ENCODE peak calls at places on chromosomes 11 and 22, in six cellular contexts. E is mesendoderm, P is IMR-90, W is H9, N is mesenchymal stem cell, D is H1. Z is an unnamed sample.
A peak's percentile ranks its signal among the peaks of the same experiment; 100 is the strongest.

GRCh38 chr11:45655831-45656230 is 9.6 kb downstream of the CHST1 start:
- DNase-seq in E (no peak), P (no peak), W (no peak), N (no peak), D (no peak), Z (no peak)

GRCh38 chr11:16001899-16002426 is 354.4 kb downstream of the SOX6 start:
- DNase-seq in E (peak; percentile 22), P (peak; percentile 95), W (no peak), N (peak; percentile 96), D (no peak), Z (peak; percentile 18)

GRCh38 chr11:68223275-68223674 is 10.2 kb upstream of the KMT5B start:
- DNase-seq in E (no peak), P (no peak), W (no peak), N (no peak), D (no peak), Z (no peak)

GRCh38 chr11:15841898-15842297 is 514.4 kb downstream of the SOX6 start:
- DNase-seq in E (no peak), P (no peak), W (no peak), N (no peak), D (no peak), Z (no peak)

GRCh38 chr11:84381666-84382065 is 1095.5 kb upstream of the CCDC90B start:
- DNase-seq in E (peak; percentile 31), P (no peak), W (no peak), N (no peak), D (no peak), Z (no peak)

GRCh38 chr22:33038131-33038772 is 19.9 kb downstream of the SYN3 start:
- DNase-seq in E (peak; percentile 35), P (no peak), W (no peak), N (no peak), D (no peak), Z (peak; percentile 27)

GRCh38 chr22:33922268-33922667 is 2.0 kb upstream of the LARGE1 start:
- DNase-seq in E (peak; percentile 75), P (peak; percentile 34), W (peak; percentile 72), N (peak; percentile 63), D (no peak), Z (no peak)

GRCh38 chr22:39457047-39457545 is 284 bp downstream of the MGAT3 start:
- DNase-seq in E (no peak), P (no peak), W (no peak), N (no peak), D (no peak), Z (no peak)

GRCh38 chr11:46537851-46538295 is 56.0 kb downstream of the AMBRA1 start:
- DNase-seq in E (peak; percentile 96), P (peak; percentile 78), W (peak; percentile 92), N (peak; percentile 83), D (peak; percentile 78), Z (peak; percentile 86)

GRCh38 chr11:7986768-7987559 is at the start of gene EIF3F:
- DNase-seq in E (peak; percentile 100), P (peak; percentile 100), W (peak; percentile 97), N (peak; percentile 100), D (peak; percentile 88), Z (peak; percentile 98)
- H3K18ac ChIP-seq in E (peak within 1 kb of the TSS; percentile 96), P (peak within 1 kb of the TSS; percentile 73), W (peak within 1 kb of the TSS; percentile 60), N (peak within 1 kb of the TSS; percentile 75), D (peak within 1 kb of the TSS; percentile 26), Z (peak within 1 kb of the TSS; percentile 68)

DNA sequence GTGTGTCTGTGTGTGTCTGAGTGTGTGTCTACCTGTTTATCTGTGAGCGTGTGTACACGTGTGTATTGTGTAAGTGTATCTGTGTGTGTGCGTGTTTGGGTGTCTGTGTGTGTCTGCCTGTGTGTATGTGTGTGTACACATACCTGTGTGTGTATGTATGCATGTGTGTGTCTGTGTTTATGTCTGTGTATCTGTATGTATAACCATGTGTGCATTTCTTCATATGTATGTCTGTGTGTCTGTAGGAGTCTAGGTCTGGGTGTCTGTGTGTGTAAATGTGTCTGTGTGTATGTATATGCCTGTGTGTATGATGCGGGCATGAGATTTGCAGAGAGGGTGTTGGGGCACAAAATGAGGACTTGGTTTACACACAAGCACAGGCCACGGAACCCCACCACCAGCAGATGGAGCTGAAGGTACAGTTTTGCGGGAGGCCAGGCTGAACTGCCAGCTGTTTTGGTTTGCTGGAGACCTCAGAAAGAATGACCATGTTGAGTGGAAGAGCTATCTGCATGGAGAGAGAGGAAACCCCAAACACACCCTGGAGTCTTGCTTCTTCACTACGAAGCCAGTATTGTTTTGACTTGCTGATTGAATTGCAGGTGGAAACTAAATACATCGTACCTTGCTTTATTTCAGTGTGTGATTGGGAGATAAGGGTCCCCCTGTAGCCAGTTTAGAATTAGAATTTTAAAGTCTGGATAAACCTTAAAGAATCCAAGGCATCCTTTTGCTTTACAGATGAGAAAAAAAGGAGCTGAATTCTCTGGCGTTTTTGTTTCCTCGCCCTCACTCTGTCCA is 497.2 kb downstream of the NTM start:
- DNase-seq in E (peak; percentile 90), P (peak; percentile 89), W (peak; percentile 82), N (peak; percentile 84), D (peak; percentile 86), Z (peak; percentile 59)
- H3K27ac ChIP-seq in E (no peak overlapping the region), P (no peak overlapping the region), W (no peak overlapping the region), N (no peak overlapping the region), D (no peak overlapping the region), Z (peak overlapping the region; percentile 5)

GRCh38 chr11:94799726-94800125 is 31.6 kb downstream of the AMOTL1 start:
- DNase-seq in E (no peak), P (no peak), W (no peak), N (no peak), D (no peak), Z (no peak)
- H3K18ac ChIP-seq in E (no peak overlapping the region), P (no peak overlapping the region), W (no peak overlapping the region), N (no peak overlapping the region), D (no peak overlapping the region), Z (no peak overlapping the region)

DNA sequence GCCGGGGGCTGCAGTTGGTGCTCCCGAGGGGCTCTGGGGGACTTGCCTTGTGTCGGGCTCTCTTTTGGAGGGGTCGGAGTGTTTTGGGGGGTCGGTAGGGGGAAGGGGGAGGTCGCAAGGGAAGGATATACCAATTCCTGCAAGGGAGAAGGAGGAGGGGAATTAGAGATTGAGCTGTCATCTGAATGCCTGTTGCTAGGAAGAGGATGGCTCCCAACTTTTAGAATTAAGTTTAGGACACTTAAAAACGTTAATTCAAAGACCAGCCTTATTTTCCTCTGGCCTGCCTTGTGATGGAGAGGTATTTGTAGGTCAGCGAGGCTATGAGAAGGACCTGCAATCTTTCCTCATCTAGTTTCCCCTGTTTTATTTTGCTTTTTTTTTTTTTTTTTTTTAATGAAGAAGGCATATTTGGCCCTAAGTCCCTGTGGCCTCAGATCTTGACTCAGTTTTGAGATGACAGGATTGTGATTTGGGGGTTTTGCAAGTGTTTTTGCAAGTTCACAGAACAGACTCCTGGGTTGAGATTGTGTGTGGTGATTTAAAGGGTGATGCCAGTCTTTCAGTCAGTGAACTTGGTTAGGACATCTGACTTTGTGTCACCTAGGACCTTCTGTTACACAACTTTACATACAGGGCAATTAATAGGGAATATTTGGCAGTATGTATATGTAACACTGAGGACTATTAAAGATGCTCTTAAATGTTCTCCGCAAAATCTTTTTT is 664 bp downstream of the TMEM135 start:
- DNase-seq in E (no peak), P (no peak), W (no peak), N (peak; percentile 40), D (no peak), Z (no peak)
- H3K27ac ChIP-seq in E (peak overlapping the region; percentile 56), P (peak overlapping the region; percentile 71), W (no peak overlapping the region), N (peak overlapping the region; percentile 41), D (peak overlapping the region; percentile 62), Z (peak overlapping the region; percentile 91)

DNA sequence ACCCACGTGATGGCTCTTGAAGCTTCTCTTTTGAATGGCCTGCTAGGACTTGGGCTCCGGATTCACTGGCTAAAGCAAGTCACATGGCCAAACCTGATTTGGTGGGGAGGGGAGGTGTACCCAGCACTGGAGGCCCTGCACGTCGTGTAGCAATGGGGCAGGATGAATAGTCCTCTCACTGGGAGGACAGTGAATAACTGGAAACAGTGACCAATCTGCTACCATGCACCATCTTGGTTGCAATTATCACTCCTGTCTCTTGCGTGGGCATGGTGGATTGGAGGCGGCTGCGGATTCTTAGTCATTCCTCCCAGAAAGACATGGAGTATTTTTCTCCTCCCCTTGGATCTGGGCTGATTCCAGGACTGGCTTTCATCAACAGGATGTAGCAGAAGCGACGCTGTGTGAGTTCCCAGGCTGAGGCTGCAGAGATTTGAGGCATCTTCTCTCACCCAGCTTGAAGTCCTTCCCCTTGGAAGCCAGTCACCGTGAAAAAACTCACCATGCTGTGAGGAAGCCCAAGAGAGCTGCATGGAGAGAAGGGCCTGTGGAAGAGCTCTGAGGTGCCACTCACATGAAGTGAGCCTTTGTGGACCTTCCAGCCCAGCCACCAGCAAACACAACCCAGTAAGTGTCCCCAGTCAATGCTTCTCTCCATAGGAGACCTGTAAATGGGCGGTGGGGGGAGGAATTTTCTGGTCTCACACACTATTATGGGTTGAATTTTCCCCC is 70.4 kb downstream of the IGLL1 start:
- DNase-seq in E (peak; percentile 96), P (peak; percentile 10), W (no peak), N (peak; percentile 79), D (no peak), Z (no peak)
- H3K18ac ChIP-seq in E (peak overlapping the region; percentile 53), P (no peak overlapping the region), W (no peak overlapping the region), N (no peak overlapping the region), D (no peak overlapping the region), Z (no peak overlapping the region)

GRCh38 chr22:27785818-27786217 is 15.7 kb downstream of the MN1 start:
- DNase-seq in E (no peak), P (no peak), W (no peak), N (no peak), D (no peak), Z (no peak)

GRCh38 chr22:27784099-27784446 is 17.5 kb downstream of the MN1 start:
- DNase-seq in E (no peak), P (no peak), W (no peak), N (no peak), D (no peak), Z (no peak)

GRCh38 chr22:27786253-27786898 is 15.2 kb downstream of the MN1 start:
- DNase-seq in E (no peak), P (no peak), W (no peak), N (no peak), D (no peak), Z (no peak)

GRCh38 chr22:27782065-27782464 is 19.5 kb downstream of the MN1 start:
- DNase-seq in E (no peak), P (no peak), W (no peak), N (no peak), D (no peak), Z (no peak)

GRCh38 chr22:27783436-27784098 is 18.0 kb downstream of the MN1 start:
- DNase-seq in E (no peak), P (no peak), W (no peak), N (no peak), D (no peak), Z (no peak)
- H3K27ac ChIP-seq in E (no peak overlapping the region), P (no peak overlapping the region), W (no peak overlapping the region), N (no peak overlapping the region), D (no peak overlapping the region), Z (peak overlapping the region; percentile 27)

GRCh38 chr22:41146573-41146972 is 54.2 kb downstream of the EP300 start:
- DNase-seq in E (no peak), P (no peak), W (no peak), N (no peak), D (no peak), Z (no peak)

GRCh38 chr22:41152902-41153301 is 52.2 kb upstream of the L3MBTL2 start:
- DNase-seq in E (no peak), P (no peak), W (no peak), N (no peak), D (no peak), Z (no peak)

GRCh38 chr22:41147722-41148121 is 55.3 kb downstream of the EP300 start:
- DNase-seq in E (no peak), P (no peak), W (no peak), N (no peak), D (no peak), Z (no peak)
- H3K18ac ChIP-seq in E (no peak overlapping the region), P (no peak overlapping the region), W (no peak overlapping the region), N (no peak overlapping the region), D (no peak overlapping the region), Z (no peak overlapping the region)

GRCh38 chr11:64094463-64095223 is 58.9 kb downstream of the FLRT1 start:
- DNase-seq in E (peak; percentile 38), P (peak; percentile 81), W (peak; percentile 69), N (peak; percentile 92), D (no peak), Z (peak; percentile 36)
- H3K27ac ChIP-seq in E (no peak overlapping the region), P (peak overlapping the region; percentile 69), W (no peak overlapping the region), N (peak overlapping the region; percentile 14), D (no peak overlapping the region), Z (peak overlapping the region; percentile 65)

Z was measured in neuronal stem cell.